ENCODE peak calls at places on chromosomes 3 and 15, in four cellular contexts. B, W, F and A are unnamed samples.

GRCh38 chr3:26636328-26636727 is 13.8 kb downstream of the LRRC3B start:
- DNase-seq in B (no peak), W (no peak), F (no peak), A (no peak)

GRCh38 chr15:68191555-68191954 is 13.6 kb downstream of the CALML4 start:
- DNase-seq in B (no peak), W (no peak), F (no peak), A (no peak)

GRCh38 chr3:18987862-18988447 is 160.4 kb upstream of the KCNH8 start:
- DNase-seq in B (no peak), W (peak), F (no peak), A (no peak)

GRCh38 chr3:124429129-124429815 is 301.0 kb upstream of the UMPS start:
- DNase-seq in B (no peak), W (peak), F (peak), A (peak)

GRCh38 chr3:143652118-143652517 is 196.2 kb downstream of the SLC9A9 start:
- DNase-seq in B (no peak), W (no peak), F (no peak), A (no peak)

GRCh38 chr3:194089357-194090177 is 46.4 kb upstream of the HES1 start:
- DNase-seq in B (peak), W (no peak), F (no peak), A (peak)

GRCh38 chr3:139906441-139906840 is 28.5 kb upstream of the CLSTN2 start:
- DNase-seq in B (no peak), W (no peak), F (no peak), A (peak)

GRCh38 chr15:96273317-96274086 is 57.0 kb upstream of the NR2F2 start:
- DNase-seq in B (no peak), W (no peak), F (no peak), A (peak)

GRCh38 chr3:33792167-33792892 is 6.1 kb upstream of the PDCD6IP start:
- DNase-seq in B (no peak), W (no peak), F (no peak), A (no peak)

GRCh38 chr3:123658860-123659221 is 74.0 kb upstream of the HACD2 start:
- DNase-seq in B (no peak), W (no peak), F (no peak), A (no peak)

GRCh38 chr3:146209371-146209770 is 41.5 kb downstream of the PLSCR4 start:
- DNase-seq in B (no peak), W (no peak), F (no peak), A (no peak)

GRCh38 chr3:62955126-62955525 is 79.9 kb upstream of the CADPS start:
- DNase-seq in B (no peak), W (no peak), F (no peak), A (no peak)

GRCh38 chr3:50266808-50267207 is 2.1 kb upstream of the SEMA3B start:
- DNase-seq in B (no peak), W (no peak), F (no peak), A (no peak)

GRCh38 chr3:183226333-183226732 is 26.7 kb upstream of the B3GNT5 start:
- DNase-seq in B (no peak), W (no peak), F (no peak), A (no peak)

GRCh38 chr3:195039180-195039843 is 231.6 kb downstream of the XXYLT1 start:
- DNase-seq in B (no peak), W (no peak), F (no peak), A (no peak)

GRCh38 chr3:110773413-110773954 is 298.1 kb upstream of the NECTIN3 start:
- DNase-seq in B (no peak), W (no peak), F (no peak), A (no peak)

GRCh38 chr3:47283193-47283537 is 421 bp downstream of the KLHL18 start:
- DNase-seq in B (no peak), W (no peak), F (no peak), A (no peak)

GRCh38 chr3:23623841-23624240 is 181.9 kb upstream of the UBE2E1 start:
- DNase-seq in B (no peak), W (no peak), F (no peak), A (no peak)

GRCh38 chr3:160837394-160837975 is 81.5 kb downstream of the PPM1L start:
- DNase-seq in B (no peak), W (no peak), F (no peak), A (no peak)

GRCh38 chr3:50336452-50337174 is 4.0 kb downstream of the RASSF1 start:
- DNase-seq in B (no peak), W (no peak), F (no peak), A (no peak)

GRCh38 chr3:196513697-196514349 is 1.3 kb downstream of the SMCO1 start:
- DNase-seq in B (no peak), W (no peak), F (no peak), A (no peak)

GRCh38 chr3:101011086-101011485 is 17.9 kb upstream of the ABI3BP start:
- DNase-seq in B (no peak), W (no peak), F (no peak), A (no peak)

GRCh38 chr3:81363816-81364215 is 397.6 kb downstream of the GBE1 start:
- DNase-seq in B (no peak), W (no peak), F (no peak), A (no peak)

GRCh38 chr3:125186261-125186770 is 26.2 kb downstream of the SLC12A8 start:
- DNase-seq in B (no peak), W (no peak), F (peak), A (no peak)

GRCh38 chr3:105747056-105747455 is 121.8 kb downstream of the CBLB start:
- DNase-seq in B (no peak), W (no peak), F (no peak), A (peak)

GRCh38 chr3:23540600-23540999 is 265.2 kb upstream of the UBE2E1 start:
- DNase-seq in B (no peak), W (no peak), F (no peak), A (no peak)

GRCh38 chr15:99845009-99845408 is 111.8 kb upstream of the LYSMD4 start:
- DNase-seq in B (no peak), W (no peak), F (no peak), A (no peak)

GRCh38 chr15:63729115-63729884 is 104.4 kb downstream of the HERC1 start:
- DNase-seq in B (no peak), W (no peak), F (no peak), A (no peak)

GRCh38 chr3:194343561-194343893 is 7.6 kb downstream of the CPN2 start:
- DNase-seq in B (no peak), W (no peak), F (no peak), A (no peak)

GRCh38 chr15:59158701-59159034 is 48.0 kb upstream of the LDHAL6B start:
- DNase-seq in B (no peak), W (peak), F (no peak), A (no peak)

GRCh38 chr3:182909318-182910040 is 70.9 kb downstream of the DCUN1D1 start:
- DNase-seq in B (no peak), W (no peak), F (peak), A (peak)

GRCh38 chr3:120642368-120642948 is 39.6 kb downstream of the HGD start:
- DNase-seq in B (no peak), W (no peak), F (no peak), A (peak)